ENCODE peak calls at places on chromosomes 2 and 18, in six cellular contexts. N is HepG2, F is GM12878, A is H1, T is HCT116, J is SK-N-SH. U is an unnamed sample.
A peak's percentile ranks its signal among the peaks of the same experiment; 100 is the strongest.

GRCh38 chr2:96118698-96119388 is 2.5 kb upstream of the ADRA2B start:
- DNase-seq in N (no peak), F (no peak), A (no peak), T (no peak), J (no peak), U (no peak)

GRCh38 chr2:56372071-56372656 is 188.4 kb downstream of the CCDC85A start:
- DNase-seq in N (no peak), F (no peak), A (no peak), T (no peak), J (no peak), U (no peak)

GRCh38 chr2:199460808-199461454 is 3.2 kb upstream of the SATB2 start:
- DNase-seq in N (no peak), F (no peak), A (no peak), T (no peak), J (no peak), U (no peak)

GRCh38 chr18:23627325-23627724 is 35.4 kb downstream of the ANKRD29 start:
- DNase-seq in N (peak; percentile 37), F (no peak), A (no peak), T (peak; percentile 64), J (no peak), U (no peak)

GRCh38 chr2:64019083-64019974 is at the start of gene VPS54:
- DNase-seq in N (peak; percentile 67), F (no peak), A (peak; percentile 80), T (peak; percentile 33), J (peak; percentile 91), U (peak; percentile 80)

GRCh38 chr18:40485318-40485717 is 1469.7 kb upstream of the PIK3C3 start:
- DNase-seq in N (no peak), F (no peak), A (no peak), T (no peak), J (no peak), U (no peak)

GRCh38 chr2:9740382-9741040 is 102.8 kb upstream of the TAF1B start:
- DNase-seq in N (no peak), F (no peak), A (no peak), T (no peak), J (no peak), U (no peak)

GRCh38 chr2:61707984-61708852 is 145.6 kb downstream of the FAM161A start:
- DNase-seq in N (peak; percentile 78), F (peak; percentile 92), A (peak; percentile 32), T (no peak), J (no peak), U (peak; percentile 41)

GRCh38 chr2:235383272-235383843 is 110.5 kb upstream of the AGAP1 start:
- DNase-seq in N (no peak), F (no peak), A (no peak), T (no peak), J (no peak), U (no peak)

GRCh38 chr2:235378261-235378660 is 115.6 kb upstream of the AGAP1 start:
- DNase-seq in N (no peak), F (no peak), A (no peak), T (no peak), J (no peak), U (no peak)

GRCh38 chr2:235378944-235379343 is 114.9 kb upstream of the AGAP1 start:
- DNase-seq in N (no peak), F (no peak), A (no peak), T (no peak), J (no peak), U (no peak)

GRCh38 chr2:235382091-235383000 is 111.5 kb upstream of the AGAP1 start:
- DNase-seq in N (no peak), F (no peak), A (no peak), T (no peak), J (no peak), U (no peak)

GRCh38 chr2:235381261-235381912 is 112.5 kb upstream of the AGAP1 start:
- DNase-seq in N (no peak), F (no peak), A (no peak), T (no peak), J (no peak), U (no peak)
- TF ChIP-seq RAD21 in N (no peak), F (no peak), A (no peak), T (no peak), J (no peak), U (no peak)

DNA sequence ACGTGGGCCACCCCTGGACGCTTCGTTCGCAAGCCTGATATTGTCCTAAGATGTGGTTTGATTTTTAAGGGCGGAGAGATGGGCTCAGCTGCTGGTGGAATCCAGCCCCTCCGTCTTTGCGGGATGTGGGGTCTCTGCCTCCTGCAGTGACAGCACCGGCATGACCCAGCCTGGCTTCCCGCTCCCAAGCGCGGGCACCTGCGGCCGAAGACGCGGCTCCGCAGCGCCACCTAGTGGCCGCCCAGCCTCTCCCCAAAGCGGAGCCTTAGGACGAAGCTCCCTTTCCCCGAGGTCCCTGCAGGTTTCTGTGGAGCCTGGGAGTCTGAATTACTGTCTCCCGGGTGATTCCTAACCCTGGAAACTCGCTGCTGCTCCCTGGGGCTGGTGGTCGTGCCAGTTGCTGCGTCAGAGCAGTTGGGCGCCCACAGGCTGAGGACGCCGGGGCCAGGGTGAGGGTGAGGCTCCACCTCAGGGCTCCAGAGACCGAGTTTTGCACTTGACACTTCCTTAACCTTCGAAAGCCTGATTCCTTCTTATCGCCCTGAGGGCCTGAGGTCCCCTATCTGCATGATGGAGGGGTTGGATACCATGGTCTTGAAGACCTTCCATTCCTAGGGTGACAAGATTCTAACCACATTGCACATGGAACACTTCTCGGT is 137.5 kb downstream of the TPO start:
- DNase-seq in N (no peak), F (no peak), A (peak; percentile 91), T (peak; percentile 18), J (peak; percentile 96), U (peak; percentile 84)
- TF ChIP-seq SIN3A in N (no peak), F (no peak), A (no peak), T (no peak), J (no peak), U (no peak)

GRCh38 chr2:240511351-240512108 is 46.3 kb downstream of the ANKMY1 start:
- DNase-seq in N (no peak), F (no peak), A (no peak), T (no peak), J (no peak), U (no peak)
- TF ChIP-seq RAD21 in N (no peak), F (no peak), A (no peak), T (no peak), J (no peak), U (no peak)

GRCh38 chr2:219149667-219150066 is 10.9 kb downstream of the NHEJ1 start:
- DNase-seq in N (peak; percentile 62), F (no peak), A (no peak), T (no peak), J (no peak), U (no peak)
- TF ChIP-seq SIN3A in N (no peak), F (no peak), A (no peak), T (no peak), J (no peak), U (no peak)

DNA sequence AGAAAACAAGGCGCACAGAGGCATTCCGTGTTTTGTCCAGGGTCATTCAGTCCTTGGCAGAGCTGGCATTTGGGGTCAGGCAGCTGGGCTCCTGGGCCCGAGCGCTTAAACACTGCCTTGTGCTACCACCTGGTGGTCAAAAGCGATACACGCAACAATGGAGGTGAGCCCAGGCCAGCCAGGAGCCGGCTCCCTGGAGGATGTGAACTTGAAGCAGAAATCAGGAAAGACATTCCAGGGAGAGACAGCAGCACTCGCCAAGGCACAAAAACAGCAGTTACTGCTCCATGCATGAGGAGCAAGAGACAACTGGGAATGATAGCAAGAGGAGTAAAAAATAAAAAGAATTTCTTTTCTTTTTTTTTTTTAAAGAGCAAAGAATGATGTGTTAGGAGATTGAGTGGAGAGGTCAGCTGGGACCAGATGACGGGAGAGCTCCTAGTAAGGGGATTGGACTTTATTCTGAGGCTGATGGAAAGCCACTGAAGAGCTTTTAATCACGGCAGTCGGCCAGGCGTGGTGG is 20.7 kb downstream of the SCYGR8 start:
- DNase-seq in N (peak; percentile 83), F (no peak), A (peak; percentile 89), T (peak; percentile 63), J (peak; percentile 86), U (peak; percentile 57)
- TF ChIP-seq RAD21 in N (peak; percentile 98), F (peak; percentile 93), A (peak; percentile 99), T (peak; percentile 98), J (peak; percentile 95), U (peak; percentile 80)

GRCh38 chr2:213551526-213551925 is 267.3 kb downstream of the SPAG16 start:
- DNase-seq in N (no peak), F (no peak), A (no peak), T (no peak), J (no peak), U (no peak)
- TF ChIP-seq SIN3A in N (no peak), F (no peak), A (no peak), T (no peak), J (no peak), U (no peak)

GRCh38 chr2:42854207-42854818 is 61.9 kb upstream of the HAAO start:
- DNase-seq in N (peak; percentile 43), F (no peak), A (no peak), T (no peak), J (no peak), U (no peak)
- TF ChIP-seq RAD21 in N (no peak), F (no peak), A (no peak), T (no peak), J (no peak), U (no peak)

DNA sequence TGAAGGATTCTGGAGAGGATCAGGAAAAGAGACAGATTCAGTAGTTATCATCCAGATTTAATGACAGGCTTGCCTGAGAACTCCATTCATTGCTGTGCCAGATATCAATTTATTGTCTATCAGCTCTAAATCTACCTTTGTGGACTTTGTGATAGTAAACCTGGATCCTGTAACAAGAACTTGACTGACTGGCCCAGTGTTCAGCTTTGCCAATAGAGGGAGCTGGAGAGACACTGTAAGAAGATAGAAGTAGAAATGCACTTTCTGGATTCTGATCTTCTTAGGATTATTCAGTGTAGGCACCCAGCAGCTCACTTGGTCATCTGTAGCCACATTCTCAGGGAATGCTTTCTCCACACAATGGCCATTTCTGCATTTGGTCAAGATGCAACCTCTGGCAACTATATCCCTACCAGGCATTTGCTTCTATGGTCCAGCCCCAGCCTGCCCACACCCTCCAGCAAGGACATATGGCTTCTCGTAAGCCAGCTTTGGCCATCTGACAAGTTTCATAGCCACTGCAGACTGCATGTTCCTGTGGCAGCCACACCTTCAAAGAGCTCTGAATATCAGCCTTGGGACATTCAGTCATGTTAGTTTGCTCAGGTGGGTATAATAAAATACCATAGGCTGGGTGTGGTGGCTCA is 6.1 kb upstream of the SERPINB8 start:
- DNase-seq in N (peak; percentile 55), F (no peak), A (no peak), T (peak; percentile 56), J (peak; percentile 15), U (no peak)
- TF ChIP-seq SIN3A in N (no peak), F (no peak), A (no peak), T (no peak), J (no peak), U (no peak)